ENCODE peak calls at places on chromosome 6, in ten cellular contexts. G, F, E, X, H, L, V, Y, P and R are unnamed samples.

GRCh38 chr6:130906736-130907381 is 79.7 kb downstream of the SMLR1 start:
- DNase-seq in G (peak; percentile 31), F (no peak), E (no peak), X (no peak), H (peak; percentile 79), L (peak; percentile 49), V (no peak), Y (peak; percentile 38), P (peak; percentile 77), R (no peak)

GRCh38 chr6:158645064-158646022 is 800 bp upstream of the DYNLT1 start:
- DNase-seq in G (no peak), F (no peak), E (no peak), X (no peak), H (peak; percentile 51), L (no peak), V (no peak), Y (no peak), P (no peak), R (no peak)

GRCh38 chr6:22412994-22413393 is 116.2 kb upstream of the PRL start:
- DNase-seq in G (no peak), F (no peak), E (no peak), X (no peak), H (no peak), L (no peak), V (no peak), Y (no peak), P (no peak), R (no peak)

GRCh38 chr6:116115781-116116180 is 10.2 kb downstream of the COL10A1 start:
- DNase-seq in G (peak; percentile 13), F (no peak), E (no peak), X (no peak), H (peak; percentile 13), L (no peak), V (no peak), Y (no peak), P (no peak), R (no peak)

GRCh38 chr6:57193177-57193576 is 21.1 kb downstream of the BAG2 start:
- DNase-seq in G (no peak), F (no peak), E (no peak), X (no peak), H (no peak), L (no peak), V (no peak), Y (no peak), P (no peak), R (no peak)

GRCh38 chr6:1348675-1349074 is 36.8 kb downstream of the FOXQ1 start:
- DNase-seq in G (peak; percentile 77), F (peak; percentile 50), E (no peak), X (no peak), H (no peak), L (no peak), V (peak; percentile 30), Y (no peak), P (peak; percentile 72), R (peak; percentile 68)

GRCh38 chr6:162099685-162100084 is 627.9 kb downstream of the PRKN start:
- DNase-seq in G (peak; percentile 86), F (peak; percentile 58), E (peak; percentile 15), X (no peak), H (peak; percentile 28), L (peak; percentile 1), V (no peak), Y (no peak), P (peak; percentile 98), R (no peak)

GRCh38 chr6:169246445-169246844 is 7.2 kb downstream of the THBS2 start:
- DNase-seq in G (no peak), F (no peak), E (no peak), X (no peak), H (no peak), L (no peak), V (no peak), Y (no peak), P (no peak), R (no peak)

GRCh38 chr6:3281669-3282460 is 23.1 kb downstream of the PSMG4 start:
- DNase-seq in G (peak; percentile 92), F (no peak), E (no peak), X (no peak), H (peak; percentile 99), L (peak; percentile 76), V (peak; percentile 12), Y (peak; percentile 37), P (peak; percentile 99), R (no peak)

GRCh38 chr6:20911826-20912225 is 377.6 kb downstream of the CDKAL1 start:
- DNase-seq in G (no peak), F (no peak), E (no peak), X (no peak), H (no peak), L (no peak), V (no peak), Y (no peak), P (no peak), R (no peak)